ENCODE peak calls at places on chromosomes 7 and 10, in eight cellular contexts. C is K562, Z is ascending aorta, I is AG10803, K is heart right ventricle, T is choroid plexus epithelial cell, P is SK-N-SH, M is heart left ventricle. U is an unnamed sample.

GRCh38 chr7:67625257-67625713 is 628.7 kb downstream of the TYW1 start:
- DNase-seq in C (peak; percentile 88), Z (peak; percentile 64), I (peak; percentile 73), K (peak; percentile 77), T (peak; percentile 43), P (peak; percentile 86), M (peak; percentile 85), U (peak; percentile 37)

GRCh38 chr10:70874061-70874460 is 14.3 kb downstream of the PCBD1 start:
- DNase-seq in C (no peak), Z (no peak), I (no peak), K (no peak), T (no peak), P (no peak), M (no peak), U (no peak)

GRCh38 chr10:61356342-61356741 is 96.8 kb downstream of the TMEM26 start:
- DNase-seq in C (no peak), Z (no peak), I (no peak), K (no peak), T (peak; percentile 41), P (no peak), M (no peak), U (peak; percentile 3)

GRCh38 chr10:50452603-50453002 is 171.2 kb downstream of the SGMS1 start:
- DNase-seq in C (no peak), Z (no peak), I (no peak), K (no peak), T (no peak), P (no peak), M (no peak), U (no peak)

GRCh38 chr7:14900051-14900450 is 2.5 kb downstream of the DGKB start:
- DNase-seq in C (no peak), Z (no peak), I (peak; percentile 2), K (no peak), T (no peak), P (no peak), M (no peak), U (no peak)

GRCh38 chr7:84510501-84510900 is 315.9 kb upstream of the SEMA3A start:
- DNase-seq in C (no peak), Z (no peak), I (peak; percentile 86), K (no peak), T (peak; percentile 65), P (no peak), M (no peak), U (peak; percentile 42)

GRCh38 chr10:61042533-61042932 is 98.5 kb upstream of the RHOBTB1 start:
- DNase-seq in C (no peak), Z (no peak), I (no peak), K (no peak), T (no peak), P (no peak), M (no peak), U (no peak)

GRCh38 chr7:25891591-25891990 is 260.4 kb upstream of the NFE2L3 start:
- DNase-seq in C (no peak), Z (no peak), I (no peak), K (no peak), T (no peak), P (no peak), M (no peak), U (no peak)

GRCh38 chr10:61503051-61503450 is 49.9 kb upstream of the TMEM26 start:
- DNase-seq in C (no peak), Z (no peak), I (peak; percentile 65), K (no peak), T (no peak), P (no peak), M (no peak), U (no peak)

GRCh38 chr7:140000666-140001268 is 62.0 kb downstream of the PARP12 start:
- DNase-seq in C (no peak), Z (no peak), I (no peak), K (no peak), T (no peak), P (no peak), M (no peak), U (no peak)

GRCh38 chr7:18086165-18087030 is 58.8 kb upstream of the PRPS1L1 start:
- DNase-seq in C (peak; percentile 21), Z (peak; percentile 69), I (no peak), K (peak; percentile 39), T (peak; percentile 1), P (peak; percentile 59), M (peak; percentile 52), U (no peak)

GRCh38 chr10:89861584-89862287 is 160.3 kb downstream of the KIF20B start:
- DNase-seq in C (no peak), Z (no peak), I (peak; percentile 38), K (no peak), T (peak; percentile 52), P (no peak), M (no peak), U (peak; percentile 75)

GRCh38 chr7:99827040-99827778 is 604 bp upstream of the CYP3A43 start:
- DNase-seq in C (no peak), Z (no peak), I (no peak), K (no peak), T (no peak), P (no peak), M (no peak), U (no peak)

GRCh38 chr10:97648557-97649404 is 8.3 kb downstream of the PI4K2A start:
- DNase-seq in C (peak; percentile 30), Z (no peak), I (peak; percentile 93), K (no peak), T (peak; percentile 92), P (no peak), M (no peak), U (peak; percentile 90)

GRCh38 chr10:12890958-12891357 is 110.6 kb downstream of the CCDC3 start:
- DNase-seq in C (no peak), Z (no peak), I (no peak), K (no peak), T (no peak), P (no peak), M (no peak), U (no peak)

GRCh38 chr10:93518531-93518930 is 22.1 kb downstream of the CEP55 start:
- DNase-seq in C (no peak), Z (no peak), I (no peak), K (no peak), T (no peak), P (peak; percentile 9), M (no peak), U (no peak)

DNA sequence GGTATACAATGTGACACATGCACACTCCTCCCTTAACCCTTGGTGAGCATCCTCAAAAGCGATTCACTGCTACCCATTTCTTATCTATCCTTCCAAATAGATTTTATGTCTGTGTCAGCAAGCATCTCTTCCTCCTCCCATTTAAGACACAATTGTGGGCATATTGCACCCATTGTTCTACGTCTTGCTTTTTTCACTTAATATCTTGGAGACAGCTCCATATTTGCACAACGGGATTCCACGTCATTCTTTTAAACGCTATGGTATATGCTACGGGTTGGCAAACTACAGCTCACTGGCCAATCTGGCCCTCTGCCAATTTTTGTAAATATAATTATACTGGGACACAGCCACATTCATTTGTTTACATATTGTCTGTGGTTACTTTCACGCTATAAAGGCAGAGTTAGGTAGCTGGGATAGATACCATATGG is 88.6 kb downstream of the RNF216 start:
- DNase-seq in C (no peak), Z (no peak), I (peak; percentile 57), K (no peak), T (peak; percentile 62), P (peak; percentile 67), M (no peak), U (peak; percentile 97)
- H3K4me3 ChIP-seq in C (no peak overlapping the region), Z (peak overlapping the region; percentile 34), I (peak overlapping the region; percentile 34), K (no peak overlapping the region), T (no peak overlapping the region), P (peak overlapping the region; percentile 12), M (peak overlapping the region; percentile 20), U (peak overlapping the region; percentile 31)

GRCh38 chr10:25888627-25889026 is 45.4 kb upstream of the MYO3A start:
- DNase-seq in C (peak; percentile 35), Z (no peak), I (no peak), K (no peak), T (no peak), P (peak; percentile 3), M (no peak), U (no peak)
- TF ChIP-seq CTCF in C (no peak), Z (no peak), I (no peak), K (no peak), T (no peak), P (no peak), M (no peak), U (no peak)

GRCh38 chr7:21733837-21734236 is 191.0 kb downstream of the DNAH11 start:
- DNase-seq in C (no peak), Z (no peak), I (no peak), K (no peak), T (no peak), P (no peak), M (no peak), U (no peak)

GRCh38 chr7:21731977-21732376 is 189.1 kb downstream of the DNAH11 start:
- DNase-seq in C (no peak), Z (no peak), I (no peak), K (no peak), T (no peak), P (no peak), M (no peak), U (no peak)

GRCh38 chr7:21724562-21724961 is 181.7 kb downstream of the DNAH11 start:
- DNase-seq in C (no peak), Z (no peak), I (no peak), K (no peak), T (no peak), P (no peak), M (no peak), U (no peak)

DNA sequence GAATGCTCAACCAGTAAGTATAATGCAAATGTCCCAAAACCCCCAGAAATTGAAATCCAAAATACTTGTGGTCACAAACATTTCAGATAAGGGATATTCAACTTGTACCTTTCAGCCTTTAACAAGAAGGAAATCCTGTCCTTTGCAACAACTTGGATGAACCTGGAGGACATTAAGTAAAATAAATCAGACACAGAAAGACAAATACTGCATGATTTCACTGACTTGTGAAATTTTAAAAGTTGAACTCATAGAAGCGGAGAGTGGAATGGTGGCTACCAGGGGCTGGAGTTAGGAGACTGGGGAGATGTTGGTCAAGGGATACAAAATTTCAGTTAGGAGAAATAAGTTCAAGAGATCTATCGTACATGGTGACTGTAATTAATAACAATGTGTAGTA is 187.6 kb downstream of the DNAH11 start:
- DNase-seq in C (no peak), Z (no peak), I (no peak), K (no peak), T (no peak), P (no peak), M (no peak), U (no peak)
- H3K4me3 ChIP-seq in C (no peak overlapping the region), Z (no peak overlapping the region), I (no peak overlapping the region), K (no peak overlapping the region), T (no peak overlapping the region), P (no peak overlapping the region), M (no peak overlapping the region), U (no peak overlapping the region)

GRCh38 chr10:34681933-34682332 is 133.2 kb downstream of the PARD3 start:
- DNase-seq in C (no peak), Z (no peak), I (no peak), K (no peak), T (no peak), P (no peak), M (no peak), U (no peak)

GRCh38 chr10:34679177-34679576 is 135.9 kb downstream of the PARD3 start:
- DNase-seq in C (no peak), Z (no peak), I (no peak), K (no peak), T (no peak), P (no peak), M (no peak), U (no peak)

GRCh38 chr10:34677132-34677531 is 138.0 kb downstream of the PARD3 start:
- DNase-seq in C (no peak), Z (no peak), I (no peak), K (no peak), T (no peak), P (no peak), M (no peak), U (no peak)

GRCh38 chr10:34674169-34674568 is 140.9 kb downstream of the PARD3 start:
- DNase-seq in C (no peak), Z (no peak), I (no peak), K (no peak), T (no peak), P (no peak), M (no peak), U (no peak)

GRCh38 chr10:34677591-34677990 is 137.5 kb downstream of the PARD3 start:
- DNase-seq in C (no peak), Z (no peak), I (no peak), K (no peak), T (no peak), P (peak; percentile 55), M (no peak), U (no peak)
- TF ChIP-seq CTCF in C (no peak), Z (no peak), I (no peak), K (no peak), T (peak; percentile 11), P (no peak), M (peak; percentile 6), U (no peak)

U was measured in fibroblast of villous mesenchyme.